ENCODE peak calls at places on chromosomes 13 and 19, in eight cellular contexts. B is skeletal muscle cell; W is sigmoid colon; P is CD4-positive, alpha-beta memory T cell; H is esophagus squamous epithelium; I is Jurkat, Clone E6-1; K is psoas muscle; J is astrocyte of the spinal cord. S is an unnamed sample.

GRCh38 chr13:41565221-41565620 is 107.9 kb downstream of the RGCC start:
- DNase-seq in J (peak), W (no peak), H (no peak), B (peak), K (no peak), P (no peak), I (no peak), S (no peak)

GRCh38 chr19:750640-751423 is at the start of gene MISP:
- DNase-seq in W (no peak), B (no peak), P (no peak), I (no peak), J (no peak), K (no peak), H (no peak), S (no peak)

GRCh38 chr13:35987572-35988513 is 143.3 kb downstream of the DCLK1 start:
- DNase-seq in P (no peak), H (no peak), K (no peak), B (no peak), I (no peak), J (no peak), W (no peak), S (no peak)

GRCh38 chr13:40665061-40665753 is 1.2 kb downstream of the FOXO1 start:
- DNase-seq in P (peak), I (no peak), B (no peak), H (no peak), K (peak), W (no peak), J (peak), S (no peak)

GRCh38 chr13:95100525-95101121 is 200.6 kb downstream of the ABCC4 start:
- DNase-seq in K (no peak), W (no peak), B (peak), P (no peak), J (peak), H (no peak), I (no peak), S (no peak)

GRCh38 chr13:60150538-60150937 is 13.2 kb downstream of the DIAPH3 start:
- DNase-seq in H (no peak), P (no peak), B (no peak), I (no peak), K (no peak), W (no peak), J (no peak), S (no peak)

GRCh38 chr13:32323912-32324311 is 8.6 kb downstream of the BRCA2 start:
- DNase-seq in K (no peak), B (no peak), H (no peak), I (no peak), W (no peak), P (no peak), J (peak), S (no peak)

GRCh38 chr19:32581704-32582164 is 744 bp downstream of the PDCD5 start:
- DNase-seq in W (no peak), P (no peak), K (peak), B (no peak), I (no peak), J (peak), H (no peak), S (no peak)

GRCh38 chr13:112486386-112487126 is 101.4 kb downstream of the TUBGCP3 start:
- DNase-seq in J (no peak), K (no peak), W (no peak), B (no peak), I (no peak), H (no peak), P (no peak), S (no peak)

GRCh38 chr19:2097330-2098327 is 914 bp downstream of the IZUMO4 start:
- DNase-seq in K (no peak), I (no peak), H (no peak), J (no peak), W (peak), P (peak), B (no peak), S (no peak)

GRCh38 chr19:16285769-16286564 is 38.7 kb upstream of the KLF2 start:
- DNase-seq in J (peak), P (no peak), H (no peak), B (no peak), K (peak), W (no peak), I (no peak), S (peak)

GRCh38 chr19:4976412-4977298 is 7.7 kb downstream of the KDM4B start:
- DNase-seq in I (no peak), P (no peak), K (peak), H (peak), J (peak), W (peak), B (peak), S (peak)
- H3K4me3 ChIP-seq in I (no peak), P (no peak), K (peak), H (peak), J (no peak), W (peak), B (no peak), S (no peak)

GRCh38 chr13:74290324-74290773 is 156.1 kb upstream of the KLF12 start:
- DNase-seq in I (peak), J (peak), B (peak), H (no peak), P (peak), W (no peak), K (no peak), S (no peak)

GRCh38 chr13:74289861-74290260 is 155.7 kb upstream of the KLF12 start:
- DNase-seq in P (no peak), K (no peak), H (no peak), I (no peak), W (no peak), B (no peak), J (no peak), S (no peak)

GRCh38 chr13:74289130-74289529 is 154.9 kb upstream of the KLF12 start:
- DNase-seq in I (no peak), H (no peak), K (no peak), B (no peak), W (no peak), J (no peak), P (no peak), S (no peak)

GRCh38 chr13:74287672-74288169 is 153.5 kb upstream of the KLF12 start:
- DNase-seq in I (peak), B (peak), K (peak), J (peak), P (peak), H (peak), W (peak), S (no peak)

DNA sequence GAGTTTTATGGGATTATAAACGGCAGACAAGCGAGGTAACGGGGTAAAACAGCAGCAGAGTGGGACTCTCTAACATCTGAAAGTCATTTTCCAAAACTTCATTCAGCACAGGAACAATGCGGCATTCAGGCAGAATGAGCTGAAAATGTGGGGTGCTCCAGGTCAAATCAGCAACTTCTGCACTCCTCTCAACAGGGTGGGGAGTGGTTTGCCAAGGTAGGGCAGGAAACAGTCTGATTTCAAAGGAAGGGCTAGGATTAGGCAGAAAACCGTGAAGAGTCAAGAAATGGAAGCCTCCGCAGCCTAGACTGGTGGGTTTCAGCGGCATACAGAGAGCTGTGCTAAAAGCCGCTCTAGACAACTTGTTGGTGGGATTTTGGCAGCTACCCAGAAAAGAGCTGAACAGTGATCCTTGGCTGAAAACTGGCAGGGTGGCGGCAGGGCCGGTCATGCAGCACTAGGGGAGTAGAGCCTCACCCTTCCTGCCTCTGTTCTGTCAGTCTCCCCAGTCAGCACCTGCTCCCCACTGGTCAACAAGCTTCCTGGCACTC is 154.2 kb upstream of the KLF12 start:
- DNase-seq in J (peak), B (no peak), W (peak), P (no peak), K (no peak), H (no peak), I (no peak), S (no peak)
- H3K4me3 ChIP-seq in J (peak), B (peak), W (peak), P (no peak), K (peak), H (peak), I (peak), S (no peak)

GRCh38 chr19:55083004-55083850 is 7.6 kb downstream of the EPS8L1 start:
- DNase-seq in K (no peak), J (no peak), B (no peak), I (no peak), H (no peak), P (no peak), W (no peak), S (no peak)

GRCh38 chr19:55080915-55081772 is 5.5 kb downstream of the EPS8L1 start:
- DNase-seq in K (peak), B (no peak), P (peak), I (peak), W (no peak), J (peak), H (no peak), S (peak)

GRCh38 chr19:55080121-55080914 is 4.6 kb downstream of the EPS8L1 start:
- DNase-seq in H (no peak), J (peak), B (no peak), K (peak), W (no peak), I (peak), P (peak), S (peak)

GRCh38 chr19:55082023-55082851 is 6.6 kb downstream of the EPS8L1 start:
- DNase-seq in I (peak), K (no peak), H (no peak), J (peak), P (peak), B (no peak), W (no peak), S (no peak)

GRCh38 chr19:55081773-55082022 is 6.0 kb downstream of the EPS8L1 start:
- DNase-seq in H (no peak), W (no peak), P (no peak), I (no peak), K (no peak), J (no peak), B (no peak), S (no peak)
- H3K4me3 ChIP-seq in H (peak), W (peak), P (peak), I (no peak), K (peak), J (no peak), B (peak), S (peak)

DNA sequence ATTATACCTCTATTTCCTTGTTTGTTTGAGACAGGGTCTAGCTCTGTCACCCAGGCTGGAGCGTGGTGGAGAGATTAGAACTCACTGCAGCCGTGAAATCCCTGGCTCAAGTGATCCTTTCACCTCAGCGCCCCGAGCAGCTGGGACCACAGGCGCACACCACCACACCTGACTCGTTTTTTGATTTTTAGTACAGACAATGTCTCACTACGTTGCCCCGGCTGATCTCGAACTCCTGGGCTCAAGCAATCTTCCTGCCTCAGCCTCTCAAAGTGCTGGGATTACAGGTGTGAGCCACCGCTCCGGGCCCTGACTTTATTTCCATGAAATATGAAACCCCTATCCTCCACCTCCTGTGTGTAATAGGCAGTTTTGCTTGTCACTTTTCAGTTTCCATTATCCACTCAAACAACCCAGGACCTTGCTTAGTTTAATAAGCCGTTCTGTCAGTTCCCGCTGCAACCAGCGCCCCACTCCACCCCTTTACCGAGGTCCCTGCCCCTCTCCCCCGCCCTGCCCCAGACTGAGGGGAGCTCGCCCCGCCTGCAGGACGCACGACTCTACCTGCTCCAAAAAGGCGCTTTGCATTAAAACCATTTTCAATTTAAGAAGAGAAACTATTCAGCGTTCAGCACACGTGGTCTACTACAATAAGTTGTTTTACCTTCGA is 16.9 kb downstream of the ZNF816 start:
- DNase-seq in W (peak), J (no peak), H (no peak), K (no peak), I (no peak), P (no peak), B (no peak), S (no peak)
- H3K4me3 ChIP-seq in W (no peak), J (no peak), H (no peak), K (no peak), I (no peak), P (no peak), B (no peak), S (no peak)

GRCh38 chr13:71718931-71719330 is 148.1 kb downstream of the DACH1 start:
- DNase-seq in I (no peak), K (no peak), H (no peak), J (no peak), W (no peak), P (no peak), B (no peak), S (no peak)

GRCh38 chr13:71727036-71727435 is 140.0 kb downstream of the DACH1 start:
- DNase-seq in W (no peak), P (no peak), H (no peak), I (no peak), K (no peak), B (no peak), J (no peak), S (no peak)

GRCh38 chr13:71722206-71722605 is 144.8 kb downstream of the DACH1 start:
- DNase-seq in W (no peak), P (no peak), B (no peak), I (no peak), K (no peak), J (peak), H (no peak), S (no peak)

GRCh38 chr13:71721117-71721516 is 145.9 kb downstream of the DACH1 start:
- DNase-seq in H (no peak), P (no peak), J (no peak), I (no peak), W (no peak), K (no peak), B (no peak), S (no peak)
- H3K4me3 ChIP-seq in H (no peak), P (no peak), J (no peak), I (no peak), W (no peak), K (no peak), B (no peak), S (no peak)

GRCh38 chr13:19581675-19582074 is 20.3 kb upstream of the TPTE2 start:
- DNase-seq in H (no peak), K (no peak), J (no peak), I (no peak), B (no peak), W (no peak), P (no peak), S (no peak)
- H3K4me3 ChIP-seq in H (no peak), K (no peak), J (no peak), I (no peak), B (no peak), W (no peak), P (no peak), S (no peak)

DNA sequence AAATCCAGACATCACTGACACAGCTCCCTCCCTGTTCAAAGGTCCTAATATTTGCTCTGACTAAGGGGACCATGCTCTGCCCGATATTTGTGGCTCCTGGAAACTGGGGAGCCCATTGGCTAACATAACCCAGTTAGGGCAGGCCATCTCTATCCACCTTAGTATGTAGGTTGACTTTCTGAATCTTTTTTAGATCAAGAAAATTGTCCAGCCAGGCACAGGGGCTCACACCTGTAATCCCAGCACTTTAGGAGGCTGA is 3.4 kb upstream of the CDX2 start:
- DNase-seq in W (no peak), K (no peak), P (no peak), B (no peak), I (no peak), J (no peak), H (no peak), S (no peak)
- H3K4me3 ChIP-seq in W (no peak), K (no peak), P (no peak), B (no peak), I (no peak), J (no peak), H (no peak), S (no peak)

S was measured in HL-60.